ENCODE peak calls at places on chromosomes 11 and 22, in seven cellular contexts. U is HTR-8/SVneo; S is activated CD4-positive, alpha-beta T cell treated with anti-CD3 and anti-CD28 coated beads for 24 hours; C is K562; B is T-cell; F is astrocyte; O is left lobe of liver. Z is an unnamed sample.

GRCh38 chr11:34928960-34929680 is 12.7 kb downstream of the PDHX start:
- DNase-seq in U (no peak), S (no peak), C (no peak), B (no peak), F (no peak), O (no peak), Z (no peak)

GRCh38 chr11:69122642-69123431 is 32.9 kb upstream of the SMIM38 start:
- DNase-seq in U (peak; percentile 93), S (peak; percentile 75), C (peak; percentile 56), B (peak; percentile 51), F (peak; percentile 73), O (peak; percentile 59), Z (peak; percentile 87)

GRCh38 chr11:72758690-72759389 is 6.6 kb upstream of the ARAP1 start:
- DNase-seq in U (no peak), S (no peak), C (peak; percentile 72), B (no peak), F (peak; percentile 93), O (no peak), Z (peak; percentile 66)

GRCh38 chr11:120254788-120255518 is 15.0 kb downstream of the POU2F3 start:
- DNase-seq in U (no peak), S (no peak), C (no peak), B (no peak), F (no peak), O (no peak), Z (no peak)

GRCh38 chr22:29225422-29226090 is 19.9 kb downstream of the EMID1 start:
- DNase-seq in U (no peak), S (no peak), C (no peak), B (no peak), F (no peak), O (no peak), Z (peak; percentile 74)

GRCh38 chr22:42909363-42910058 is 52.4 kb upstream of the ARFGAP3 start:
- DNase-seq in U (no peak), S (no peak), C (no peak), B (no peak), F (no peak), O (no peak), Z (no peak)

GRCh38 chr11:75668508-75669297 is at the start of gene MAP6:
- DNase-seq in U (peak; percentile 29), S (peak; percentile 10), C (peak; percentile 30), B (no peak), F (no peak), O (no peak), Z (peak; percentile 68)

GRCh38 chr22:49163258-49163959 is 664.3 kb downstream of the BRD1 start:
- DNase-seq in U (no peak), S (no peak), C (no peak), B (no peak), F (no peak), O (no peak), Z (no peak)

GRCh38 chr11:2789331-2789730 is 89.5 kb upstream of the KCNQ1OT1 start:
- DNase-seq in U (no peak), S (no peak), C (no peak), B (no peak), F (no peak), O (no peak), Z (no peak)

GRCh38 chr11:76785513-76785912 is 2.4 kb downstream of the TSKU start:
- DNase-seq in U (no peak), S (no peak), C (no peak), B (no peak), F (no peak), O (no peak), Z (no peak)

GRCh38 chr11:986270-986951 is 50.1 kb downstream of the MUC6 start:
- DNase-seq in U (no peak), S (no peak), C (no peak), B (no peak), F (no peak), O (no peak), Z (no peak)

GRCh38 chr11:76610871-76611475 is 59.6 kb downstream of the LRRC32 start:
- DNase-seq in U (no peak), S (no peak), C (no peak), B (no peak), F (no peak), O (peak; percentile 41), Z (peak; percentile 46)

GRCh38 chr22:38873469-38874411 is 1.7 kb upstream of the CBX6 start:
- DNase-seq in U (no peak), S (peak; percentile 53), C (no peak), B (peak; percentile 12), F (no peak), O (no peak), Z (no peak)

GRCh38 chr11:82899191-82899820 is 924 bp downstream of the PRCP start:
- DNase-seq in U (no peak), S (no peak), C (no peak), B (peak; percentile 18), F (no peak), O (no peak), Z (no peak)

GRCh38 chr11:68780829-68781228 is 29.5 kb upstream of the TESMIN start:
- DNase-seq in U (no peak), S (no peak), C (peak; percentile 90), B (no peak), F (no peak), O (no peak), Z (no peak)

GRCh38 chr11:128905345-128906184 is 14.4 kb downstream of the KCNJ5 start:
- DNase-seq in U (peak; percentile 35), S (peak; percentile 8), C (peak; percentile 60), B (peak; percentile 27), F (no peak), O (no peak), Z (peak; percentile 54)

GRCh38 chr11:2209370-2209801 is 37.8 kb upstream of the TH start:
- DNase-seq in U (no peak), S (no peak), C (no peak), B (no peak), F (no peak), O (peak; percentile 41), Z (peak; percentile 11)

GRCh38 chr22:45441158-45441557 is 27.7 kb downstream of the RIBC2 start:
- DNase-seq in U (peak; percentile 74), S (no peak), C (no peak), B (peak; percentile 11), F (no peak), O (peak; percentile 62), Z (peak; percentile 58)

GRCh38 chr22:35150163-35151107 is 84.5 kb downstream of the ISX start:
- DNase-seq in U (peak; percentile 41), S (peak; percentile 55), C (peak; percentile 53), B (peak; percentile 36), F (peak; percentile 2), O (peak; percentile 61), Z (peak; percentile 27)

GRCh38 chr22:43173566-43173965 is 13.4 kb downstream of the TTLL12 start:
- DNase-seq in U (no peak), S (no peak), C (no peak), B (no peak), F (no peak), O (no peak), Z (no peak)

GRCh38 chr22:24951942-24952836 is at the start of gene KIAA1671:
- DNase-seq in U (peak; percentile 83), S (peak; percentile 73), C (peak; percentile 96), B (peak; percentile 78), F (no peak), O (peak; percentile 96), Z (peak; percentile 93)

GRCh38 chr11:22869325-22869724 is 9.1 kb upstream of the CCDC179 start:
- DNase-seq in U (no peak), S (no peak), C (no peak), B (no peak), F (no peak), O (no peak), Z (no peak)

GRCh38 chr11:109029927-109030326 is 365.1 kb downstream of the DDX10 start:
- DNase-seq in U (no peak), S (no peak), C (no peak), B (no peak), F (no peak), O (no peak), Z (no peak)

GRCh38 chr11:119144825-119145476 is 3.9 kb upstream of the ABCG4 start:
- DNase-seq in U (peak; percentile 95), S (no peak), C (peak; percentile 95), B (peak; percentile 14), F (peak; percentile 47), O (no peak), Z (peak; percentile 71)

GRCh38 chr11:97905101-97905500 is 1115.6 kb upstream of the CNTN5 start:
- DNase-seq in U (no peak), S (no peak), C (no peak), B (no peak), F (peak; percentile 10), O (no peak), Z (no peak)

GRCh38 chr11:62540804-62541671 is 5.6 kb downstream of the AHNAK start:
- DNase-seq in U (no peak), S (no peak), C (no peak), B (no peak), F (no peak), O (no peak), Z (peak; percentile 85)

GRCh38 chr11:69702769-69703510 is 882 bp downstream of the FGF19 start:
- DNase-seq in U (no peak), S (no peak), C (no peak), B (no peak), F (no peak), O (no peak), Z (no peak)

GRCh38 chr11:77728203-77728786 is 90.7 kb upstream of the CLNS1A start:
- DNase-seq in U (no peak), S (no peak), C (no peak), B (no peak), F (no peak), O (no peak), Z (no peak)

GRCh38 chr11:128407962-128408361 is 179.4 kb downstream of the ETS1 start:
- DNase-seq in U (no peak), S (no peak), C (no peak), B (no peak), F (peak; percentile 87), O (no peak), Z (no peak)

GRCh38 chr11:11769362-11769761 is 72.4 kb upstream of the USP47 start:
- DNase-seq in U (no peak), S (no peak), C (no peak), B (no peak), F (no peak), O (no peak), Z (no peak)